ENCODE peak calls at places on chromosomes 12 and 14, in seven cellular contexts. L, D, E, A, Y, G and H are unnamed samples.

GRCh38 chr12:54585243-54585642 is 3.2 kb downstream of the PPP1R1A start:
- DNase-seq in L (no peak), D (no peak), E (no peak), A (no peak), Y (no peak), G (no peak), H (no peak)

GRCh38 chr14:39431416-39432178 is 636 bp downstream of the FBXO33 start:
- DNase-seq in L (peak), D (peak), E (peak), A (no peak), Y (peak), G (peak), H (peak)

GRCh38 chr12:132079190-132079589 is 64.9 kb downstream of the DDX51 start:
- DNase-seq in L (peak), D (no peak), E (no peak), A (no peak), Y (no peak), G (no peak), H (no peak)

GRCh38 chr12:22443379-22444316 is 100.7 kb downstream of the C2CD5 start:
- DNase-seq in L (peak), D (peak), E (peak), A (peak), Y (peak), G (peak), H (peak)

GRCh38 chr14:90532826-90533525 is 136.1 kb downstream of the CALM1 start:
- DNase-seq in L (no peak), D (no peak), E (no peak), A (no peak), Y (no peak), G (no peak), H (no peak)

GRCh38 chr12:123962530-123962929 is 10.1 kb downstream of the CCDC92 start:
- DNase-seq in L (no peak), D (no peak), E (no peak), A (no peak), Y (no peak), G (no peak), H (no peak)

GRCh38 chr14:91142214-91142668 is 28.4 kb downstream of the DGLUCY start:
- DNase-seq in L (no peak), D (no peak), E (no peak), A (no peak), Y (no peak), G (no peak), H (no peak)

GRCh38 chr12:76236640-76237039 is 111.6 kb downstream of the BBS10 start:
- DNase-seq in L (no peak), D (peak), E (no peak), A (no peak), Y (peak), G (peak), H (no peak)

GRCh38 chr12:54497883-54498282 is 331 bp downstream of the NCKAP1L start:
- DNase-seq in L (no peak), D (no peak), E (no peak), A (no peak), Y (no peak), G (no peak), H (no peak)

GRCh38 chr12:112001555-112001954 is 11.4 kb downstream of the TMEM116 start:
- DNase-seq in L (no peak), D (no peak), E (peak), A (no peak), Y (peak), G (no peak), H (peak)